ENCODE peak calls at places on chromosomes 13 and 19, in four cellular contexts. E, B, L and O are unnamed samples.
A peak's percentile ranks its signal among the peaks of the same experiment; 100 is the strongest.

GRCh38 chr19:43620061-43621001 is 902 bp upstream of the ZNF428 start:
- DNase-seq in E (no peak), L (no peak), B (no peak), O (no peak)

GRCh38 chr19:33143897-33144405 is 12.0 kb downstream of the WDR88 start:
- DNase-seq in B (peak; percentile 24), L (peak; percentile 64), E (peak; percentile 24), O (peak; percentile 77)

GRCh38 chr19:31262673-31263308 is 86.4 kb downstream of the TSHZ3 start:
- DNase-seq in E (no peak), L (no peak), B (no peak), O (no peak)

GRCh38 chr19:4889034-4889825 is 13.5 kb downstream of the ARRDC5 start:
- DNase-seq in E (no peak), B (no peak), L (no peak), O (no peak)

GRCh38 chr13:79226250-79226649 is 179.8 kb downstream of the RBM26 start:
- DNase-seq in B (no peak), L (no peak), E (no peak), O (no peak)

GRCh38 chr19:46411088-46412033 is 2.0 kb downstream of the CCDC8 start:
- DNase-seq in E (no peak), B (no peak), L (no peak), O (no peak)

GRCh38 chr13:94710881-94711560 is 1.3 kb downstream of the SOX21 start:
- DNase-seq in E (no peak), B (peak; percentile 20), L (no peak), O (no peak)

GRCh38 chr13:89977203-89977602 is 1370.3 kb upstream of the MIR17HG start:
- DNase-seq in B (no peak), E (no peak), L (no peak), O (no peak)

GRCh38 chr13:77544365-77544764 is 8.9 kb downstream of the SCEL start:
- DNase-seq in L (no peak), B (no peak), E (no peak), O (no peak)

GRCh38 chr19:2049741-2050348 is 1.2 kb downstream of the MKNK2 start:
- DNase-seq in L (peak; percentile 65), E (no peak), B (no peak), O (peak; percentile 76)

GRCh38 chr13:78611040-78611439 is 7.7 kb upstream of the POU4F1 start:
- DNase-seq in B (no peak), E (no peak), L (no peak), O (no peak)

GRCh38 chr13:74287672-74288169 is 153.5 kb upstream of the KLF12 start:
- DNase-seq in B (peak; percentile 14), E (peak; percentile 58), L (peak; percentile 75), O (peak; percentile 85)

GRCh38 chr19:2469102-2469914 is 6.6 kb upstream of the GADD45B start:
- DNase-seq in L (no peak), E (peak; percentile 43), B (no peak), O (no peak)

GRCh38 chr19:38251564-38252051 is 4.6 kb downstream of the PPP1R14A start:
- DNase-seq in B (no peak), E (no peak), L (no peak), O (peak; percentile 92)

GRCh38 chr13:40149611-40150283 is 494.3 kb downstream of the COG6 start:
- DNase-seq in L (no peak), E (no peak), B (no peak), O (peak; percentile 75)

GRCh38 chr19:33248954-33249613 is 23.4 kb upstream of the SLC7A10 start:
- DNase-seq in L (no peak), B (no peak), E (no peak), O (no peak)

GRCh38 chr13:30362869-30363268 is 55.5 kb upstream of the KATNAL1 start:
- DNase-seq in L (no peak), B (no peak), E (no peak), O (no peak)